ENCODE peak calls at places on chromosomes 6 and 20, in ten cellular contexts. A is tibial artery, E is hepatocyte, J is heart right ventricle, R is foreskin fibroblast, N is lower leg skin, H is left lung, U is pancreas, W is WTC11, S is GM12864. V is an unnamed sample.

GRCh38 chr6:52522151-52522626 is 54.7 kb downstream of the TRAM2 start:
- DNase-seq in R (no peak), A (peak), W (no peak), U (no peak), E (no peak), S (no peak), H (no peak), J (peak), N (no peak), V (no peak)

GRCh38 chr20:19977373-19977770 is 39.8 kb upstream of the NAA20 start:
- DNase-seq in U (no peak), N (peak), H (no peak), E (no peak), J (no peak), R (no peak), W (no peak), A (no peak), S (no peak), V (no peak)

GRCh38 chr20:63044204-63044600 is 37.4 kb upstream of the BHLHE23 start:
- DNase-seq in W (no peak), N (no peak), U (no peak), H (no peak), R (no peak), J (no peak), S (no peak), E (no peak), A (no peak), V (no peak)

GRCh38 chr6:105163186-105163585 is 16.6 kb downstream of the POPDC3 start:
- DNase-seq in R (no peak), S (no peak), N (no peak), H (no peak), J (no peak), W (no peak), A (no peak), E (no peak), U (no peak), V (no peak)

GRCh38 chr20:19947611-19948264 is 69.4 kb upstream of the NAA20 start:
- DNase-seq in W (peak), A (no peak), J (no peak), E (peak), N (no peak), S (peak), R (peak), H (no peak), U (peak), V (no peak)

GRCh38 chr6:43129434-43130194 is 41.5 kb upstream of the SRF start:
- DNase-seq in N (no peak), E (peak), W (peak), J (no peak), R (peak), U (no peak), A (no peak), S (no peak), H (no peak), V (peak)

GRCh38 chr6:23170044-23170443 is 600.7 kb downstream of the HDGFL1 start:
- DNase-seq in A (no peak), E (no peak), W (no peak), J (no peak), R (no peak), S (no peak), H (no peak), U (no peak), N (no peak), V (no peak)

GRCh38 chr20:46458891-46459750 is 52.7 kb upstream of the ELMO2 start:
- DNase-seq in R (peak), N (no peak), E (peak), U (peak), J (no peak), A (no peak), H (peak), S (no peak), W (peak), V (peak)

GRCh38 chr6:41713650-41714291 is 21.6 kb downstream of the TFEB start:
- DNase-seq in A (no peak), R (no peak), N (no peak), E (no peak), J (peak), U (no peak), S (no peak), H (no peak), W (no peak), V (peak)

GRCh38 chr6:155782320-155782730 is 326.7 kb upstream of the NOX3 start:
- DNase-seq in N (no peak), A (no peak), R (peak), U (no peak), S (no peak), W (no peak), E (peak), J (peak), H (no peak), V (peak)

GRCh38 chr6:41462980-41463930 is 82.9 kb upstream of the FOXP4 start:
- DNase-seq in S (no peak), W (no peak), E (peak), A (peak), J (peak), U (peak), R (no peak), H (peak), N (no peak), V (peak)

GRCh38 chr6:24183584-24183983 is 57.6 kb downstream of the NRSN1 start:
- DNase-seq in J (no peak), E (no peak), U (no peak), W (no peak), H (no peak), S (no peak), N (no peak), A (no peak), R (no peak), V (no peak)

DNA sequence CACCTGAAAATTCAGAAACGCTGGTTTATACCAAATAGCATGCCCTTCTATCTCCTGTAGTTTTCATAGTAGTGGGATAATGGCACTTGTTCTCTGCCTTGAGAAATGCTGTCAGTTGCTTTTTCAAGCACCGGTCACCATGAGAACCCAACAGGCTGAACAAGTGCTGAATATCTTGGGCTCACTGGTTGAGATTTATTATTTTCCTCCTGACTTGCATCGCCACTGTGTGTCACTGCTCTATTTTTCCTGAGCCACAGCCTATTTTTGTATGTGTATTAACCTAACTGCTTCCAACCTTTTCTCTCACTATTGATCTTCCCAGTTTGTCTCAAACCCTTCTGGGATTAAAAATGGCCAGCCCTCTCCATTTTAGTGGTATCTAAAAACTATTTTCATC is 71.9 kb downstream of the OPN5 start:
- DNase-seq in S (no peak), A (no peak), J (no peak), H (no peak), N (no peak), U (no peak), R (no peak), E (no peak), W (no peak), V (no peak)
- TF ChIP-seq CTCF in S (no peak), A (no peak), J (no peak), H (no peak), N (no peak), U (no peak), R (no peak), E (no peak), W (no peak), V (no peak)

GRCh38 chr20:15905661-15906060 is 667.6 kb downstream of the KIF16B start:
- DNase-seq in N (no peak), W (no peak), R (no peak), U (no peak), H (no peak), S (no peak), J (no peak), E (no peak), A (no peak), V (no peak)
- TF ChIP-seq CTCF in N (no peak), W (no peak), R (no peak), U (no peak), H (no peak), S (no peak), J (no peak), E (no peak), A (no peak), V (no peak)

GRCh38 chr6:14282326-14282725 is 164.8 kb downstream of the CD83 start:
- DNase-seq in S (no peak), E (peak), A (no peak), R (no peak), H (no peak), W (no peak), J (no peak), U (no peak), N (no peak), V (no peak)

GRCh38 chr6:14282854-14283505 is 165.4 kb downstream of the CD83 start:
- DNase-seq in A (no peak), N (no peak), U (no peak), R (no peak), W (no peak), J (no peak), E (no peak), H (no peak), S (no peak), V (no peak)

GRCh38 chr6:14280006-14280510 is 162.5 kb downstream of the CD83 start:
- DNase-seq in J (no peak), R (no peak), E (no peak), S (no peak), W (no peak), H (no peak), U (no peak), N (no peak), A (no peak), V (no peak)

GRCh38 chr6:14281831-14282230 is 164.3 kb downstream of the CD83 start:
- DNase-seq in N (no peak), R (peak), J (no peak), S (no peak), H (no peak), E (no peak), A (no peak), U (no peak), W (no peak), V (no peak)

DNA sequence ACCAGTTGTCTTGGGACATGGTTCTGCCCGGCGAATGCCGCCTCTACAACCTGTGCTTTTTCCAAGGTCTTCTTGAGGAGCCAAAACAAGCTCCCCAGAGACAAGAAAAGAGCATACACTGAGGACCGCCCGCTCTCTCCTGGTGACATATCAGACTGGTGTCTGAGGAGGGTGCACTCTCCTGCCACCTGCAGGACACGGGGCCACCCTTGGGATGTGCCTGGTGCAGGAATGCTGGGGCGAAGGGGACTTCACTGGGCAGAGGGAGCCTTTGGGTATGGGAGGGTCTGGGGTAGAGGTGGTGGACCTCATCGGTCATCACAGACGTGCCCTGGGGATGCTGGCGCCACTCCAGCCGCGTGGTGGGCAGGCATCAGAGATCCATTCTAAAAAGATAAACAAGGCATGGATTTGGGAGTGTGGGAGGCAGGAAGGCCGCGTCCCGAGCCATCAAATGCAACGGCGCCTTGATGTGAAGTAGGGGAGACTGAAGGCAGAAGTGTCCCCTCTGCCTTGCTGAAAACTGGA is 163.3 kb downstream of the CD83 start:
- DNase-seq in J (no peak), W (peak), U (no peak), E (no peak), H (no peak), N (no peak), A (no peak), R (no peak), S (no peak), V (no peak)
- TF ChIP-seq CTCF in J (no peak), W (no peak), U (no peak), E (no peak), H (no peak), N (no peak), A (no peak), R (no peak), S (no peak), V (no peak)

GRCh38 chr6:7642784-7643183 is 52.8 kb downstream of the SNRNP48 start:
- DNase-seq in E (peak), U (no peak), H (no peak), W (no peak), R (no peak), S (no peak), A (no peak), N (no peak), J (no peak), V (no peak)

GRCh38 chr6:7636151-7636550 is 46.2 kb downstream of the SNRNP48 start:
- DNase-seq in U (no peak), N (no peak), S (no peak), A (no peak), W (no peak), E (no peak), J (no peak), H (no peak), R (no peak), V (no peak)

GRCh38 chr6:7640607-7641577 is 50.9 kb downstream of the SNRNP48 start:
- DNase-seq in U (no peak), R (no peak), A (no peak), H (no peak), W (no peak), N (no peak), S (no peak), J (no peak), E (peak), V (peak)

GRCh38 chr6:7644394-7644793 is 54.4 kb downstream of the SNRNP48 start:
- DNase-seq in A (no peak), S (no peak), N (no peak), U (no peak), E (no peak), J (no peak), R (no peak), H (no peak), W (no peak), V (no peak)

GRCh38 chr6:7639427-7639826 is 49.4 kb downstream of the SNRNP48 start:
- DNase-seq in E (no peak), S (no peak), N (no peak), U (no peak), J (no peak), R (no peak), W (no peak), A (no peak), H (no peak), V (no peak)
- TF ChIP-seq CTCF in E (no peak), S (no peak), N (no peak), U (no peak), J (no peak), R (no peak), W (no peak), A (no peak), H (no peak), V (no peak)

DNA sequence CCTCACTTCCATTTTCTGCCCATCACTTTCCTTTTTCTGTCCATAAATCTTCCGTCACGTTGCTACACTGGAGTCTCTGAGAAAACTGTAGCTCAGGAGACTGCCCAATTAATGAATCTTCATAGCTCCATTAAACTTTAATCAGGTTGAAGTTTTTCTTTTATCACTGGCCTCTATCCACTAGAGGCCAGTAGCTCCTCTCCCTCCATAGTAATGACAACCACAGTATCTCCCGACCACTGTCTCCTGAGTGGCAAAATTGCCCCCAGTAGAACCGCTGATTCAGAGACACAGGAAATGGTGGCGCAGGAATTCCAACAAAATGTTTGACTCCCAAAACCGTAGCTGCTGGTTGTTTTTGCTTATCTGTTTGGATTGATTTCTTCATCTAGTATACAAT is 18.4 kb upstream of the DOK5 start:
- DNase-seq in W (no peak), A (no peak), R (no peak), N (no peak), U (no peak), S (no peak), H (no peak), J (no peak), E (no peak), V (no peak)
- TF ChIP-seq CTCF in W (no peak), A (no peak), R (no peak), N (no peak), U (no peak), S (no peak), H (no peak), J (no peak), E (no peak), V (no peak)

GRCh38 chr20:865379-865778 is 31.9 kb downstream of the FAM110A start:
- DNase-seq in W (no peak), E (no peak), A (no peak), J (no peak), S (no peak), H (no peak), R (no peak), N (no peak), U (no peak), V (no peak)
- TF ChIP-seq CTCF in W (no peak), E (no peak), A (no peak), J (no peak), S (no peak), H (no peak), R (no peak), N (no peak), U (no peak), V (no peak)

DNA sequence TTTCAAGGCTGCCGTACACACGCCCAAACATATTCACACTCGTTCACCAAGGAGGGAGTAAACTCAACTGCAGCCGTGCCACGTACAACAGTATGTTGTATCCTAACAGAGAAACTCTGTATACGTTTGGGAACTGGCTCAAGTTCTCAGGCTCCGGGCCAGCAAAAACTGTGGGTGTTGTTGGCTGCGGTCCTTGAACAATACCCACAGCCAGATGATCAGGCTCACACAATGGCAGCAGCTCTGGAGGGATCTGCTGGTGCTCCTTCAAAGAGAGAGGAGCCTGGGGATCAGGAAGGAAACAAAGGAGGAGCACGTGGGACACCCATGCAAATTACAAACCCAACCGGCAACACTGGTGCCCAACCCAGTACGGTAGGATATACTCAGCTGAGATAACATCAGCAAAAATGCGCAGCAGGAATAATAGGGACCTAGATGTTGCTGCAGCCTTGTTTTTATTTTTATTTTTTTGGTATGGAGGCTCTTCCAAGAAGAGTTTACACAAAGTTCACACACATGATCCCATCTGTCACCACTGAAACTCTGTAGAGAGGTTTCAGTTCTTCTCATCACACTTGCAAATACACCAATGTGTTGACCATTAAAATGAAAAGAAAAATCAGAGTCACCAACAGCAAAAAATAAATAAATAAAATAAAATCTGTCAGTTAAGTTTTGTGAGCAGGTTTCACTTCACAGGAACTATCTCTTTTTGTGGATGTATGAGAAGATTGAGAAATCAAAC is 41.1 kb upstream of the PDE10A start:
- DNase-seq in A (no peak), N (no peak), W (no peak), S (no peak), U (no peak), J (no peak), R (no peak), E (no peak), H (no peak), V (no peak)
- TF ChIP-seq CTCF in A (no peak), N (no peak), W (no peak), S (no peak), U (no peak), J (no peak), R (no peak), E (no peak), H (no peak), V (no peak)

V was measured in Calu3.